ENCODE peak calls at places on chromosomes 16 and 17, in nine cellular contexts. One of them, this sample, is unnamed.

GRCh38 chr17:20141201-20141999 is 132.2 kb downstream of the SPECC1 start:
- DNase-seq in germinal center: no peak
- DNase-seq in activated T-cell treated with anti-CD3 and anti-CD28 coated beads for 1 hour: no peak
- DNase-seq in CD8-positive, alpha-beta memory T cell: no peak
- DNase-seq in AG04449: no peak
- DNase-seq in heart right ventricle: no peak
- DNase-seq in left colon: no peak
- DNase-seq in NCI-H1092: no peak
- DNase-seq in RCC 7860: no peak
- DNase-seq in this sample: no peak

GRCh38 chr16:46789499-46790414 is 41.2 kb downstream of the C16orf87 start:
- DNase-seq in germinal center: peak
- DNase-seq in activated T-cell treated with anti-CD3 and anti-CD28 coated beads for 1 hour: peak
- DNase-seq in CD8-positive, alpha-beta memory T cell: peak
- DNase-seq in AG04449: no peak
- DNase-seq in heart right ventricle: peak
- DNase-seq in left colon: peak
- DNase-seq in NCI-H1092: no peak
- DNase-seq in RCC 7860: no peak
- DNase-seq in this sample: peak

GRCh38 chr17:12388206-12388605 is 277.5 kb upstream of the MYOCD start:
- DNase-seq in germinal center: no peak
- DNase-seq in activated T-cell treated with anti-CD3 and anti-CD28 coated beads for 1 hour: no peak
- DNase-seq in CD8-positive, alpha-beta memory T cell: no peak
- DNase-seq in AG04449: peak
- DNase-seq in heart right ventricle: no peak
- DNase-seq in left colon: no peak
- DNase-seq in NCI-H1092: no peak
- DNase-seq in RCC 7860: no peak
- DNase-seq in this sample: no peak

GRCh38 chr16:57916735-57917450 is 54.0 kb downstream of the CNGB1 start:
- DNase-seq in germinal center: no peak
- DNase-seq in activated T-cell treated with anti-CD3 and anti-CD28 coated beads for 1 hour: no peak
- DNase-seq in CD8-positive, alpha-beta memory T cell: no peak
- DNase-seq in AG04449: no peak
- DNase-seq in heart right ventricle: no peak
- DNase-seq in left colon: no peak
- DNase-seq in NCI-H1092: no peak
- DNase-seq in RCC 7860: peak
- DNase-seq in this sample: no peak

GRCh38 chr17:74452027-74452840 is 14.2 kb upstream of the CD300A start:
- DNase-seq in germinal center: no peak
- DNase-seq in activated T-cell treated with anti-CD3 and anti-CD28 coated beads for 1 hour: no peak
- DNase-seq in CD8-positive, alpha-beta memory T cell: no peak
- DNase-seq in AG04449: no peak
- DNase-seq in heart right ventricle: no peak
- DNase-seq in left colon: no peak
- DNase-seq in NCI-H1092: peak
- DNase-seq in RCC 7860: no peak
- DNase-seq in this sample: peak

GRCh38 chr17:1007310-1008007 is 10.5 kb downstream of the TIMM22 start:
- DNase-seq in germinal center: no peak
- DNase-seq in activated T-cell treated with anti-CD3 and anti-CD28 coated beads for 1 hour: no peak
- DNase-seq in CD8-positive, alpha-beta memory T cell: no peak
- DNase-seq in AG04449: no peak
- DNase-seq in heart right ventricle: no peak
- DNase-seq in left colon: no peak
- DNase-seq in NCI-H1092: no peak
- DNase-seq in RCC 7860: no peak
- DNase-seq in this sample: peak

GRCh38 chr17:75783069-75783783 is 1.4 kb upstream of the UNK start:
- DNase-seq in germinal center: peak
- DNase-seq in activated T-cell treated with anti-CD3 and anti-CD28 coated beads for 1 hour: no peak
- DNase-seq in CD8-positive, alpha-beta memory T cell: no peak
- DNase-seq in AG04449: no peak
- DNase-seq in heart right ventricle: no peak
- DNase-seq in left colon: no peak
- DNase-seq in NCI-H1092: no peak
- DNase-seq in RCC 7860: peak
- DNase-seq in this sample: no peak

GRCh38 chr16:87733190-87733589 is 32.6 kb downstream of the KLHDC4 start:
- DNase-seq in germinal center: no peak
- DNase-seq in activated T-cell treated with anti-CD3 and anti-CD28 coated beads for 1 hour: no peak
- DNase-seq in CD8-positive, alpha-beta memory T cell: no peak
- DNase-seq in AG04449: no peak
- DNase-seq in heart right ventricle: no peak
- DNase-seq in left colon: no peak
- DNase-seq in NCI-H1092: no peak
- DNase-seq in RCC 7860: no peak
- DNase-seq in this sample: no peak

GRCh38 chr17:57875109-57876022 is 25.5 kb upstream of the MRPS23 start:
- DNase-seq in germinal center: no peak
- DNase-seq in activated T-cell treated with anti-CD3 and anti-CD28 coated beads for 1 hour: no peak
- DNase-seq in CD8-positive, alpha-beta memory T cell: no peak
- DNase-seq in AG04449: peak
- DNase-seq in heart right ventricle: peak
- DNase-seq in left colon: peak
- DNase-seq in NCI-H1092: no peak
- DNase-seq in RCC 7860: peak
- DNase-seq in this sample: peak

GRCh38 chr17:76081295-76082210 is 2.6 kb downstream of the ZACN start:
- DNase-seq in germinal center: no peak
- DNase-seq in activated T-cell treated with anti-CD3 and anti-CD28 coated beads for 1 hour: no peak
- DNase-seq in CD8-positive, alpha-beta memory T cell: no peak
- DNase-seq in AG04449: no peak
- DNase-seq in heart right ventricle: no peak
- DNase-seq in left colon: no peak
- DNase-seq in NCI-H1092: no peak
- DNase-seq in RCC 7860: no peak
- DNase-seq in this sample: no peak

GRCh38 chr16:25045696-25046381 is 30.7 kb upstream of the ARHGAP17 start:
- DNase-seq in germinal center: no peak
- DNase-seq in activated T-cell treated with anti-CD3 and anti-CD28 coated beads for 1 hour: no peak
- DNase-seq in CD8-positive, alpha-beta memory T cell: no peak
- DNase-seq in AG04449: peak
- DNase-seq in heart right ventricle: no peak
- DNase-seq in left colon: no peak
- DNase-seq in NCI-H1092: no peak
- DNase-seq in RCC 7860: no peak
- DNase-seq in this sample: no peak

GRCh38 chr17:17043668-17044226 is 1.5 kb downstream of the MPRIP start:
- DNase-seq in germinal center: no peak
- DNase-seq in activated T-cell treated with anti-CD3 and anti-CD28 coated beads for 1 hour: no peak
- DNase-seq in CD8-positive, alpha-beta memory T cell: no peak
- DNase-seq in AG04449: no peak
- DNase-seq in heart right ventricle: no peak
- DNase-seq in left colon: peak
- DNase-seq in NCI-H1092: no peak
- DNase-seq in RCC 7860: peak
- DNase-seq in this sample: no peak

GRCh38 chr16:30949655-30950515 is 1.0 kb downstream of the ORAI3 start:
- DNase-seq in germinal center: peak
- DNase-seq in activated T-cell treated with anti-CD3 and anti-CD28 coated beads for 1 hour: no peak
- DNase-seq in CD8-positive, alpha-beta memory T cell: no peak
- DNase-seq in AG04449: no peak
- DNase-seq in heart right ventricle: peak
- DNase-seq in left colon: peak
- DNase-seq in NCI-H1092: no peak
- DNase-seq in RCC 7860: peak
- DNase-seq in this sample: peak

GRCh38 chr16:77647726-77648125 is 74.6 kb upstream of the NUDT7 start:
- DNase-seq in germinal center: no peak
- DNase-seq in activated T-cell treated with anti-CD3 and anti-CD28 coated beads for 1 hour: no peak
- DNase-seq in CD8-positive, alpha-beta memory T cell: no peak
- DNase-seq in AG04449: no peak
- DNase-seq in heart right ventricle: no peak
- DNase-seq in left colon: no peak
- DNase-seq in NCI-H1092: no peak
- DNase-seq in RCC 7860: no peak
- DNase-seq in this sample: no peak

GRCh38 chr17:44191941-44192496 is 5.2 kb downstream of the TMUB2 start:
- DNase-seq in germinal center: no peak
- DNase-seq in activated T-cell treated with anti-CD3 and anti-CD28 coated beads for 1 hour: no peak
- DNase-seq in CD8-positive, alpha-beta memory T cell: no peak
- DNase-seq in AG04449: no peak
- DNase-seq in heart right ventricle: no peak
- DNase-seq in left colon: peak
- DNase-seq in NCI-H1092: no peak
- DNase-seq in RCC 7860: no peak
- DNase-seq in this sample: no peak

GRCh38 chr17:80257716-80258213 is 2.9 kb upstream of the RNF213 start:
- DNase-seq in germinal center: no peak
- DNase-seq in activated T-cell treated with anti-CD3 and anti-CD28 coated beads for 1 hour: no peak
- DNase-seq in CD8-positive, alpha-beta memory T cell: no peak
- DNase-seq in AG04449: no peak
- DNase-seq in heart right ventricle: no peak
- DNase-seq in left colon: peak
- DNase-seq in NCI-H1092: no peak
- DNase-seq in RCC 7860: no peak
- DNase-seq in this sample: no peak

GRCh38 chr16:85173077-85173980 is 61.1 kb upstream of the CIBAR2 start:
- DNase-seq in germinal center: no peak
- DNase-seq in activated T-cell treated with anti-CD3 and anti-CD28 coated beads for 1 hour: no peak
- DNase-seq in CD8-positive, alpha-beta memory T cell: no peak
- DNase-seq in AG04449: peak
- DNase-seq in heart right ventricle: no peak
- DNase-seq in left colon: no peak
- DNase-seq in NCI-H1092: no peak
- DNase-seq in RCC 7860: peak
- DNase-seq in this sample: peak

GRCh38 chr16:28186752-28187151 is 25.0 kb downstream of the XPO6 start:
- DNase-seq in germinal center: no peak
- DNase-seq in activated T-cell treated with anti-CD3 and anti-CD28 coated beads for 1 hour: no peak
- DNase-seq in CD8-positive, alpha-beta memory T cell: no peak
- DNase-seq in AG04449: no peak
- DNase-seq in heart right ventricle: no peak
- DNase-seq in left colon: no peak
- DNase-seq in NCI-H1092: no peak
- DNase-seq in RCC 7860: no peak
- DNase-seq in this sample: no peak

This sample was measured in left ventricle myocardium superior.